ENCODE peak calls at places on chromosomes 3 and 15, in nine cellular contexts. One of them, this sample, is unnamed.

GRCh38 chr15:58257776-58258325 is 119.7 kb downstream of the AQP9 start:
- DNase-seq in activated gamma-delta T cell treated with Interleukin-2 at 50 U/mL for 16 hours: no peak
- DNase-seq in mucosa of gallbladder: no peak
- DNase-seq in fibroblast of the aortic adventitia: no peak
- DNase-seq in hepatocyte: no peak
- DNase-seq in RCC 7860: no peak
- DNase-seq in occipital lobe: no peak
- DNase-seq in DND-41: no peak
- DNase-seq in stimulated activated naive CD8-positive, alpha-beta T cell treated with anti-CD3 and anti-CD28 coated beads, Interleukin-15, Interleukin-2, amounts not matched to agents 100 U/mL and 50 U/mL, for 24 hours: no peak
- DNase-seq in this sample: no peak

GRCh38 chr15:90513448-90513847 is 16.3 kb upstream of the CRTC3 start:
- DNase-seq in activated gamma-delta T cell treated with Interleukin-2 at 50 U/mL for 16 hours: no peak
- DNase-seq in mucosa of gallbladder: no peak
- DNase-seq in fibroblast of the aortic adventitia: no peak
- DNase-seq in hepatocyte: peak
- DNase-seq in RCC 7860: no peak
- DNase-seq in occipital lobe: no peak
- DNase-seq in DND-41: no peak
- DNase-seq in stimulated activated naive CD8-positive, alpha-beta T cell treated with anti-CD3 and anti-CD28 coated beads, Interleukin-15, Interleukin-2, amounts not matched to agents 100 U/mL and 50 U/mL, for 24 hours: no peak
- DNase-seq in this sample: no peak

GRCh38 chr3:189144645-189145044 is 27.1 kb upstream of the TPRG1 start:
- DNase-seq in activated gamma-delta T cell treated with Interleukin-2 at 50 U/mL for 16 hours: peak
- DNase-seq in mucosa of gallbladder: peak
- DNase-seq in fibroblast of the aortic adventitia: peak
- DNase-seq in hepatocyte: peak
- DNase-seq in RCC 7860: no peak
- DNase-seq in occipital lobe: no peak
- DNase-seq in DND-41: peak
- DNase-seq in stimulated activated naive CD8-positive, alpha-beta T cell treated with anti-CD3 and anti-CD28 coated beads, Interleukin-15, Interleukin-2, amounts not matched to agents 100 U/mL and 50 U/mL, for 24 hours: no peak
- DNase-seq in this sample: peak

GRCh38 chr3:37713820-37714204 is 147.9 kb upstream of the CTDSPL start:
- DNase-seq in activated gamma-delta T cell treated with Interleukin-2 at 50 U/mL for 16 hours: no peak
- DNase-seq in mucosa of gallbladder: no peak
- DNase-seq in fibroblast of the aortic adventitia: no peak
- DNase-seq in hepatocyte: no peak
- DNase-seq in RCC 7860: no peak
- DNase-seq in occipital lobe: no peak
- DNase-seq in DND-41: no peak
- DNase-seq in stimulated activated naive CD8-positive, alpha-beta T cell treated with anti-CD3 and anti-CD28 coated beads, Interleukin-15, Interleukin-2, amounts not matched to agents 100 U/mL and 50 U/mL, for 24 hours: no peak
- DNase-seq in this sample: no peak

GRCh38 chr15:58425834-58426233 is 6.0 kb upstream of the LIPC start:
- DNase-seq in activated gamma-delta T cell treated with Interleukin-2 at 50 U/mL for 16 hours: no peak
- DNase-seq in mucosa of gallbladder: no peak
- DNase-seq in fibroblast of the aortic adventitia: no peak
- DNase-seq in hepatocyte: no peak
- DNase-seq in RCC 7860: no peak
- DNase-seq in occipital lobe: no peak
- DNase-seq in DND-41: no peak
- DNase-seq in stimulated activated naive CD8-positive, alpha-beta T cell treated with anti-CD3 and anti-CD28 coated beads, Interleukin-15, Interleukin-2, amounts not matched to agents 100 U/mL and 50 U/mL, for 24 hours: no peak
- DNase-seq in this sample: no peak

GRCh38 chr3:156382458-156383346 is 172.2 kb downstream of the SSR3 start:
- DNase-seq in activated gamma-delta T cell treated with Interleukin-2 at 50 U/mL for 16 hours: no peak
- DNase-seq in mucosa of gallbladder: peak
- DNase-seq in fibroblast of the aortic adventitia: no peak
- DNase-seq in hepatocyte: no peak
- DNase-seq in RCC 7860: peak
- DNase-seq in occipital lobe: no peak
- DNase-seq in DND-41: peak
- DNase-seq in stimulated activated naive CD8-positive, alpha-beta T cell treated with anti-CD3 and anti-CD28 coated beads, Interleukin-15, Interleukin-2, amounts not matched to agents 100 U/mL and 50 U/mL, for 24 hours: peak
- DNase-seq in this sample: peak

GRCh38 chr3:174986685-174987084 is 127.6 kb downstream of the NAALADL2 start:
- DNase-seq in activated gamma-delta T cell treated with Interleukin-2 at 50 U/mL for 16 hours: no peak
- DNase-seq in mucosa of gallbladder: no peak
- DNase-seq in fibroblast of the aortic adventitia: peak
- DNase-seq in hepatocyte: no peak
- DNase-seq in RCC 7860: no peak
- DNase-seq in occipital lobe: no peak
- DNase-seq in DND-41: no peak
- DNase-seq in stimulated activated naive CD8-positive, alpha-beta T cell treated with anti-CD3 and anti-CD28 coated beads, Interleukin-15, Interleukin-2, amounts not matched to agents 100 U/mL and 50 U/mL, for 24 hours: no peak
- DNase-seq in this sample: peak

GRCh38 chr3:99128740-99129505 is 227.4 kb upstream of the DCBLD2 start:
- DNase-seq in activated gamma-delta T cell treated with Interleukin-2 at 50 U/mL for 16 hours: no peak
- DNase-seq in mucosa of gallbladder: no peak
- DNase-seq in fibroblast of the aortic adventitia: peak
- DNase-seq in hepatocyte: no peak
- DNase-seq in RCC 7860: peak
- DNase-seq in occipital lobe: peak
- DNase-seq in DND-41: no peak
- DNase-seq in stimulated activated naive CD8-positive, alpha-beta T cell treated with anti-CD3 and anti-CD28 coated beads, Interleukin-15, Interleukin-2, amounts not matched to agents 100 U/mL and 50 U/mL, for 24 hours: no peak
- DNase-seq in this sample: peak

GRCh38 chr3:67765575-67765974 is 111.2 kb upstream of the SUCLG2 start:
- DNase-seq in activated gamma-delta T cell treated with Interleukin-2 at 50 U/mL for 16 hours: no peak
- DNase-seq in mucosa of gallbladder: no peak
- DNase-seq in fibroblast of the aortic adventitia: peak
- DNase-seq in hepatocyte: no peak
- DNase-seq in RCC 7860: no peak
- DNase-seq in occipital lobe: no peak
- DNase-seq in DND-41: no peak
- DNase-seq in stimulated activated naive CD8-positive, alpha-beta T cell treated with anti-CD3 and anti-CD28 coated beads, Interleukin-15, Interleukin-2, amounts not matched to agents 100 U/mL and 50 U/mL, for 24 hours: no peak
- DNase-seq in this sample: peak

GRCh38 chr3:108780235-108780634 is 23.0 kb upstream of the RETNLB start:
- DNase-seq in activated gamma-delta T cell treated with Interleukin-2 at 50 U/mL for 16 hours: peak
- DNase-seq in mucosa of gallbladder: no peak
- DNase-seq in fibroblast of the aortic adventitia: no peak
- DNase-seq in hepatocyte: no peak
- DNase-seq in RCC 7860: no peak
- DNase-seq in occipital lobe: no peak
- DNase-seq in DND-41: peak
- DNase-seq in stimulated activated naive CD8-positive, alpha-beta T cell treated with anti-CD3 and anti-CD28 coated beads, Interleukin-15, Interleukin-2, amounts not matched to agents 100 U/mL and 50 U/mL, for 24 hours: peak
- DNase-seq in this sample: no peak

GRCh38 chr3:18902081-18902793 is 246.1 kb upstream of the KCNH8 start:
- DNase-seq in activated gamma-delta T cell treated with Interleukin-2 at 50 U/mL for 16 hours: no peak
- DNase-seq in mucosa of gallbladder: no peak
- DNase-seq in fibroblast of the aortic adventitia: no peak
- DNase-seq in hepatocyte: no peak
- DNase-seq in RCC 7860: no peak
- DNase-seq in occipital lobe: no peak
- DNase-seq in DND-41: no peak
- DNase-seq in stimulated activated naive CD8-positive, alpha-beta T cell treated with anti-CD3 and anti-CD28 coated beads, Interleukin-15, Interleukin-2, amounts not matched to agents 100 U/mL and 50 U/mL, for 24 hours: no peak
- DNase-seq in this sample: no peak

GRCh38 chr3:37491776-37492175 is 317.4 kb upstream of the LRRFIP2 start:
- DNase-seq in activated gamma-delta T cell treated with Interleukin-2 at 50 U/mL for 16 hours: no peak
- DNase-seq in mucosa of gallbladder: no peak
- DNase-seq in fibroblast of the aortic adventitia: peak
- DNase-seq in hepatocyte: no peak
- DNase-seq in RCC 7860: no peak
- DNase-seq in occipital lobe: no peak
- DNase-seq in DND-41: no peak
- DNase-seq in stimulated activated naive CD8-positive, alpha-beta T cell treated with anti-CD3 and anti-CD28 coated beads, Interleukin-15, Interleukin-2, amounts not matched to agents 100 U/mL and 50 U/mL, for 24 hours: no peak
- DNase-seq in this sample: peak

GRCh38 chr15:34114739-34115138 is 12.9 kb downstream of the PGBD4 start:
- DNase-seq in activated gamma-delta T cell treated with Interleukin-2 at 50 U/mL for 16 hours: no peak
- DNase-seq in mucosa of gallbladder: no peak
- DNase-seq in fibroblast of the aortic adventitia: no peak
- DNase-seq in hepatocyte: no peak
- DNase-seq in RCC 7860: no peak
- DNase-seq in occipital lobe: no peak
- DNase-seq in DND-41: no peak
- DNase-seq in stimulated activated naive CD8-positive, alpha-beta T cell treated with anti-CD3 and anti-CD28 coated beads, Interleukin-15, Interleukin-2, amounts not matched to agents 100 U/mL and 50 U/mL, for 24 hours: no peak
- DNase-seq in this sample: no peak

GRCh38 chr3:113214227-113214626 is 2.9 kb downstream of the BOC start:
- DNase-seq in activated gamma-delta T cell treated with Interleukin-2 at 50 U/mL for 16 hours: no peak
- DNase-seq in mucosa of gallbladder: no peak
- DNase-seq in fibroblast of the aortic adventitia: no peak
- DNase-seq in hepatocyte: no peak
- DNase-seq in RCC 7860: no peak
- DNase-seq in occipital lobe: no peak
- DNase-seq in DND-41: no peak
- DNase-seq in stimulated activated naive CD8-positive, alpha-beta T cell treated with anti-CD3 and anti-CD28 coated beads, Interleukin-15, Interleukin-2, amounts not matched to agents 100 U/mL and 50 U/mL, for 24 hours: no peak
- DNase-seq in this sample: no peak

GRCh38 chr3:61454806-61455205 is 106.6 kb upstream of the PTPRG start:
- DNase-seq in activated gamma-delta T cell treated with Interleukin-2 at 50 U/mL for 16 hours: no peak
- DNase-seq in mucosa of gallbladder: no peak
- DNase-seq in fibroblast of the aortic adventitia: peak
- DNase-seq in hepatocyte: no peak
- DNase-seq in RCC 7860: no peak
- DNase-seq in occipital lobe: no peak
- DNase-seq in DND-41: no peak
- DNase-seq in stimulated activated naive CD8-positive, alpha-beta T cell treated with anti-CD3 and anti-CD28 coated beads, Interleukin-15, Interleukin-2, amounts not matched to agents 100 U/mL and 50 U/mL, for 24 hours: no peak
- DNase-seq in this sample: peak

GRCh38 chr3:192409838-192410683 is 317.3 kb downstream of the FGF12 start:
- DNase-seq in activated gamma-delta T cell treated with Interleukin-2 at 50 U/mL for 16 hours: no peak
- DNase-seq in mucosa of gallbladder: no peak
- DNase-seq in fibroblast of the aortic adventitia: no peak
- DNase-seq in hepatocyte: peak
- DNase-seq in RCC 7860: no peak
- DNase-seq in occipital lobe: peak
- DNase-seq in DND-41: no peak
- DNase-seq in stimulated activated naive CD8-positive, alpha-beta T cell treated with anti-CD3 and anti-CD28 coated beads, Interleukin-15, Interleukin-2, amounts not matched to agents 100 U/mL and 50 U/mL, for 24 hours: no peak
- DNase-seq in this sample: peak

This sample was measured in fibroblast of pulmonary artery.